ENCODE peak calls at places on chromosomes 7 and 10, in nine cellular contexts. Y, L, B, V, Q, R, C, E and K are unnamed samples.

GRCh38 chr10:105952153-105952552 is 1212.4 kb downstream of the SORCS1 start:
- DNase-seq in Y (no peak), L (no peak), B (no peak), V (no peak), Q (peak), R (peak), C (peak), E (peak), K (no peak)

GRCh38 chr10:76558996-76559888 is 1078.4 kb downstream of the KCNMA1 start:
- DNase-seq in Y (no peak), L (no peak), B (no peak), V (no peak), Q (no peak), R (no peak), C (peak), E (peak), K (no peak)

GRCh38 chr7:138919256-138919655 is 61.9 kb downstream of the KIAA1549 start:
- DNase-seq in Y (no peak), L (no peak), B (no peak), V (no peak), Q (no peak), R (no peak), C (peak), E (no peak), K (no peak)

GRCh38 chr10:1372212-1372611 is 316.0 kb downstream of the WDR37 start:
- DNase-seq in Y (no peak), L (no peak), B (no peak), V (no peak), Q (no peak), R (no peak), C (no peak), E (no peak), K (no peak)

GRCh38 chr10:102421645-102422585 is 1.3 kb downstream of the FBXL15 start:
- DNase-seq in Y (peak), L (no peak), B (no peak), V (no peak), Q (no peak), R (peak), C (no peak), E (no peak), K (no peak)

GRCh38 chr10:91689731-91690168 is 56.9 kb upstream of the PPP1R3C start:
- DNase-seq in Y (no peak), L (no peak), B (no peak), V (no peak), Q (no peak), R (no peak), C (peak), E (peak), K (no peak)

GRCh38 chr7:150356265-150356897 is 12.2 kb upstream of the REPIN1 start:
- DNase-seq in Y (no peak), L (peak), B (no peak), V (no peak), Q (no peak), R (no peak), C (no peak), E (peak), K (no peak)

GRCh38 chr7:155985518-155986427 is 173.5 kb upstream of the SHH start:
- DNase-seq in Y (no peak), L (no peak), B (no peak), V (no peak), Q (no peak), R (no peak), C (no peak), E (no peak), K (no peak)